ENCODE peak calls at places on chromosomes 3 and 15, in six cellular contexts. I, X, R, C, N and F are unnamed samples.

GRCh38 chr3:141402476-141403171 is 34.3 kb downstream of the ZBTB38 start:
- DNase-seq in I (peak), X (peak), R (peak), C (peak), N (no peak), F (peak)

GRCh38 chr3:186220886-186221285 is 112.0 kb upstream of the ETV5 start:
- DNase-seq in I (peak), X (peak), R (peak), C (no peak), N (no peak), F (no peak)

GRCh38 chr15:84915011-84915958 is 30.8 kb downstream of the SLC28A1 start:
- DNase-seq in I (no peak), X (peak), R (peak), C (no peak), N (peak), F (peak)

GRCh38 chr3:149655826-149656599 is 1.8 kb downstream of the WWTR1 start:
- DNase-seq in I (no peak), X (no peak), R (no peak), C (no peak), N (no peak), F (no peak)

GRCh38 chr15:71411538-71412482 is 296.5 kb downstream of the THSD4 start:
- DNase-seq in I (no peak), X (no peak), R (no peak), C (no peak), N (no peak), F (peak)

GRCh38 chr15:81400640-81401236 is 26.7 kb upstream of the TMC3 start:
- DNase-seq in I (peak), X (no peak), R (no peak), C (peak), N (peak), F (peak)

GRCh38 chr3:147620906-147621305 is 211.7 kb downstream of the ZIC1 start:
- DNase-seq in I (no peak), X (no peak), R (no peak), C (no peak), N (no peak), F (no peak)

GRCh38 chr15:82047493-82048446 is 2.0 kb upstream of the MEX3B start:
- DNase-seq in I (peak), X (no peak), R (peak), C (peak), N (no peak), F (no peak)

GRCh38 chr3:112980080-112980479 is 5.2 kb upstream of the CD200R1 start:
- DNase-seq in I (no peak), X (no peak), R (no peak), C (no peak), N (no peak), F (no peak)

GRCh38 chr3:49020335-49021212 is 1.3 kb upstream of the NDUFAF3 start:
- DNase-seq in I (peak), X (peak), R (no peak), C (peak), N (no peak), F (peak)

GRCh38 chr3:50971487-50971924 is 296.8 kb downstream of the DOCK3 start:
- DNase-seq in I (peak), X (peak), R (peak), C (peak), N (peak), F (peak)

GRCh38 chr3:150737874-150738679 is 24.9 kb downstream of the SIAH2 start:
- DNase-seq in I (no peak), X (peak), R (peak), C (no peak), N (peak), F (peak)

GRCh38 chr3:98376631-98377030 is 13.8 kb upstream of the OR5K3 start:
- DNase-seq in I (no peak), X (no peak), R (no peak), C (no peak), N (no peak), F (no peak)

GRCh38 chr3:53045107-53045783 is 628 bp downstream of the SFMBT1 start:
- DNase-seq in I (peak), X (peak), R (no peak), C (peak), N (no peak), F (peak)

GRCh38 chr15:33188159-33188558 is 6.4 kb downstream of the FMN1 start:
- DNase-seq in I (no peak), X (no peak), R (no peak), C (no peak), N (no peak), F (no peak)
- TF ChIP-seq CTCF in I (no peak), X (no peak), R (peak), C (no peak), N (no peak), F (no peak)

GRCh38 chr3:169169340-169169963 is 494.1 kb downstream of the MECOM start:
- DNase-seq in I (no peak), X (no peak), R (no peak), C (no peak), N (no peak), F (no peak)
- TF ChIP-seq CTCF in I (no peak), X (no peak), R (no peak), C (no peak), N (no peak), F (no peak)

DNA sequence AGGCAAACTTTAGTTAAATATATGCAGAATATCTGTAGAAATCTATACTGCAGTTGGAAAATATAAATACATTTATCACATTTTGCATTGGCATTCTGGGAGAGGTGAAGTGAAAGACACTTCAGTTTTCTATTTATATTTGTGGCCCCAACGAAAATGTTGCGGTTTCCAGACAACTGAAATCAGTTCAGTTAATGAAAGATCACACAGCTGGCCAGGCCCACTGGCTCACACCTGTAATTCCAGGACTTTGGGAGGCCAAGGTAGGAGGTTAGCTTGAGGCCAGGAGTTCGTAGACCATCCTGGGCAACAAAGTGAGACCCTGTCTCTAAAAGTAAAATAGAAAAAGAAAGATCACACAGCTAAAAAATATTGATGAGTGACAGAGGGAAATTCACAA is 11.9 kb upstream of the CLASP2 start:
- DNase-seq in I (no peak), X (no peak), R (no peak), C (no peak), N (no peak), F (no peak)
- TF ChIP-seq CTCF in I (no peak), X (no peak), R (no peak), C (no peak), N (no peak), F (no peak)

GRCh38 chr3:37836589-37836988 is 25.1 kb upstream of the CTDSPL start:
- DNase-seq in I (peak), X (no peak), R (no peak), C (no peak), N (no peak), F (no peak)

GRCh38 chr3:37833790-37834189 is 27.9 kb upstream of the CTDSPL start:
- DNase-seq in I (no peak), X (no peak), R (no peak), C (peak), N (no peak), F (peak)
- TF ChIP-seq CTCF in I (no peak), X (no peak), R (peak), C (peak), N (peak), F (no peak)

GRCh38 chr15:64460737-64461576 is 579 bp downstream of the ZNF609 start:
- DNase-seq in I (peak), X (peak), R (peak), C (peak), N (peak), F (peak)
- TF ChIP-seq CTCF in I (no peak), X (peak), R (no peak), C (no peak), N (no peak), F (no peak)

DNA sequence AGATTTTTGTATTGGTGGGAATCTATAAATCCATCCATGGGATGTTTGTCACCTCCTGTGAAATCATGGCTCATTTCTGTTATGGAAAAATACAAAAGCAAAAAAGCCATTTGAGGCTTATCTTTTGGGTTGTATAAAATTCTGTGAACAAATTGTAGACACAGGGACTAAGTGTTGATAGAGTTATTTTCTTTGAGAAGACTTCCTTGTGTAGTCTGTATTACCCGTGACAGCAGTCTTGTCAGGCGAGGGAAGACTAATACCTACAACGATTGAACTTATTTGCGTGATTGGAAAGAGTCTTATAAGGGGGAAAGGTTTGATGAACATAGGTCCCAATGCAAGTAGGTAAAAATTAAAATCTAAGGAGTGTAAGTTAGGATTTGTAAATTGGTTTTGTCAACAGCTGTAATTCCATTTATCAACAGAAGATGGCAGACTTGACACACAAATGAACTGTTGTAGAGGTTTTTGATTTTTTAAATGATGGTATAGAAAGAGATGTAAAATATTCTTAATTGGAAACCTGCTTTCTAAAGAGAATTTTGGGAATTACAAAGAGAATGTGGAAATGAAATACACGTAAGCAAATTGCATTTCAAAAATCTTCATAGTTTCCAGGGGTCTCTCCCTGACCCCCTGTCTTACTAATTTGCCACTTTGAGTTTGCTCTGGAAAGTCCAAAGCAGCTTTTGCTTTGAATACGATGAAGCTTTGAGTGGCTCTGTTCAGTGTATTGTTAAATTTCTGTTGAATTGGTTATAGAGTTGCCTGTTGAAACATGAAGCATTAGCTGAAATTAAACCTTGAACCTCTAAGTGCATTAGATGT is 33.2 kb downstream of the SLC25A26 start:
- DNase-seq in I (peak), X (no peak), R (no peak), C (no peak), N (peak), F (no peak)
- TF ChIP-seq CTCF in I (peak), X (peak), R (peak), C (peak), N (peak), F (peak)

GRCh38 chr3:23685484-23686258 is 120.1 kb upstream of the UBE2E1 start:
- DNase-seq in I (no peak), X (peak), R (no peak), C (no peak), N (peak), F (peak)

GRCh38 chr3:23686535-23686934 is 119.2 kb upstream of the UBE2E1 start:
- DNase-seq in I (no peak), X (no peak), R (no peak), C (no peak), N (no peak), F (no peak)

GRCh38 chr3:23682646-23683045 is 123.1 kb upstream of the UBE2E1 start:
- DNase-seq in I (no peak), X (no peak), R (no peak), C (no peak), N (no peak), F (no peak)
- TF ChIP-seq CTCF in I (no peak), X (no peak), R (peak), C (no peak), N (no peak), F (no peak)